ENCODE peak calls at places on chromosomes 7 and 10, in four cellular contexts. Z, C, E and A are unnamed samples.

GRCh38 chr7:92889081-92889480 is 52.7 kb upstream of the CDK6 start:
- DNase-seq in C (no peak), E (no peak), Z (no peak), A (no peak)

GRCh38 chr10:28996947-28997551 is 291.8 kb upstream of the LYZL1 start:
- DNase-seq in Z (no peak), C (no peak), E (no peak), A (no peak)

GRCh38 chr7:137091396-137091795 is 222.9 kb downstream of the CHRM2 start:
- DNase-seq in C (peak; percentile 76), E (no peak), Z (peak; percentile 29), A (no peak)

GRCh38 chr10:5252177-5253037 is 55.8 kb downstream of the AKR1C4 start:
- DNase-seq in C (peak; percentile 60), Z (no peak), E (no peak), A (no peak)

GRCh38 chr10:133544506-133544905 is 17.3 kb downstream of the CYP2E1 start:
- DNase-seq in Z (no peak), E (no peak), C (no peak), A (no peak)

GRCh38 chr7:155824195-155824915 is 12.1 kb upstream of the SHH start:
- DNase-seq in C (no peak), Z (no peak), E (no peak), A (no peak)

GRCh38 chr7:155205368-155206285 is 92.1 kb upstream of the INSIG1 start:
- DNase-seq in E (peak; percentile 100), C (peak; percentile 69), Z (no peak), A (peak; percentile 91)

GRCh38 chr10:48606530-48607355 is 1.9 kb upstream of the ARHGAP22 start:
- DNase-seq in C (no peak), E (no peak), Z (no peak), A (no peak)

GRCh38 chr7:129675521-129675920 is 64.0 kb downstream of the NRF1 start:
- DNase-seq in E (no peak), Z (no peak), C (no peak), A (no peak)

GRCh38 chr10:103281753-103282152 is 4.8 kb downstream of the INA start:
- DNase-seq in Z (peak; percentile 87), C (peak; percentile 89), E (peak; percentile 13), A (no peak)

GRCh38 chr7:106029941-106030340 is 66.9 kb downstream of the CDHR3 start:
- DNase-seq in Z (no peak), E (no peak), C (no peak), A (no peak)

GRCh38 chr10:48518926-48519730 is 85.7 kb downstream of the ARHGAP22 start:
- DNase-seq in Z (no peak), E (no peak), C (no peak), A (no peak)

GRCh38 chr10:1431229-1431628 is 306.1 kb downstream of the ADARB2 start:
- DNase-seq in Z (no peak), C (no peak), E (no peak), A (no peak)

GRCh38 chr7:44062180-44062902 is 3.0 kb downstream of the PGAM2 start:
- DNase-seq in Z (no peak), E (no peak), C (no peak), A (no peak)

GRCh38 chr7:23712368-23713284 is 2.6 kb downstream of the STK31 start:
- DNase-seq in Z (no peak), E (peak; percentile 44), C (peak; percentile 56), A (peak; percentile 67)

GRCh38 chr10:45001382-45002148 is 842 bp downstream of the ZNF22 start:
- DNase-seq in Z (no peak), C (peak; percentile 69), E (peak; percentile 50), A (no peak)

GRCh38 chr10:110151467-110151866 is 55.9 kb upstream of the MXI1 start:
- DNase-seq in Z (no peak), C (no peak), E (peak; percentile 24), A (no peak)

GRCh38 chr10:8568401-8568800 is 513.9 kb downstream of the GATA3 start:
- DNase-seq in Z (no peak), C (no peak), E (no peak), A (no peak)

GRCh38 chr10:43306899-43307298 is 40.0 kb upstream of the RASGEF1A start:
- DNase-seq in C (no peak), Z (no peak), E (no peak), A (no peak)

GRCh38 chr10:94292448-94293118 is 70.2 kb downstream of the NOC3L start:
- DNase-seq in Z (no peak), E (no peak), C (no peak), A (no peak)

GRCh38 chr7:101162551-101163280 is 2.7 kb downstream of the VGF start:
- DNase-seq in C (peak; percentile 82), E (peak; percentile 82), Z (no peak), A (no peak)

GRCh38 chr10:11026761-11027160 is 9.1 kb downstream of the CELF2 start:
- DNase-seq in Z (no peak), E (no peak), C (no peak), A (no peak)

GRCh38 chr7:127888825-127889224 is 142.4 kb downstream of the LRRC4 start:
- DNase-seq in E (no peak), C (no peak), Z (no peak), A (no peak)

GRCh38 chr7:155410436-155410835 is 47.5 kb upstream of the EN2 start:
- DNase-seq in Z (no peak), C (peak; percentile 96), E (no peak), A (no peak)

GRCh38 chr7:140509789-140510188 is 30.5 kb upstream of the MKRN1 start:
- DNase-seq in C (no peak), Z (no peak), E (no peak), A (no peak)

DNA sequence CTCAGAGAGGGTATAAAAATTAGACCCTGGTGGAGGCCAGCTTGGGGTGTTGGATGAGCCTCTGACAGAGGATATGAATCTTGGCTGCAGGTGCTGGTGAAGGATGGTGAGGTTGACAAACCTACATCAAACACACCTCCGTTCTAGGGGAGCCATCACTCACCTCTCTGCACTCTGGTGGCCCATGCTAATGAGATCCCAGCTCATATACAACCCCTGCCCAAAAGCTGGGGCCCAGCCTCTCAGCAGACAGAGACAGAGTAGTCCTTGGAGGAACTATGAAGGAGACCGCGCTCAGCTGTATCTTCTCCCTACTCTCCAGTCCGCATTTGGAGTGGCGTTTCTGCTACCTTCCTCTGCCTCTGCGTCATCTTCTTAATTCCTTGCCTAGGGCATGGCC is 83.1 kb upstream of the SORCS3 start:
- DNase-seq in E (no peak), Z (no peak), C (no peak), A (no peak)
- H3K79me2 ChIP-seq in E (no peaks in the 10 kb centered on the region), Z (no peaks in the 10 kb centered on the region), C (no peaks in the 10 kb centered on the region), A (no peaks in the 10 kb centered on the region)

DNA sequence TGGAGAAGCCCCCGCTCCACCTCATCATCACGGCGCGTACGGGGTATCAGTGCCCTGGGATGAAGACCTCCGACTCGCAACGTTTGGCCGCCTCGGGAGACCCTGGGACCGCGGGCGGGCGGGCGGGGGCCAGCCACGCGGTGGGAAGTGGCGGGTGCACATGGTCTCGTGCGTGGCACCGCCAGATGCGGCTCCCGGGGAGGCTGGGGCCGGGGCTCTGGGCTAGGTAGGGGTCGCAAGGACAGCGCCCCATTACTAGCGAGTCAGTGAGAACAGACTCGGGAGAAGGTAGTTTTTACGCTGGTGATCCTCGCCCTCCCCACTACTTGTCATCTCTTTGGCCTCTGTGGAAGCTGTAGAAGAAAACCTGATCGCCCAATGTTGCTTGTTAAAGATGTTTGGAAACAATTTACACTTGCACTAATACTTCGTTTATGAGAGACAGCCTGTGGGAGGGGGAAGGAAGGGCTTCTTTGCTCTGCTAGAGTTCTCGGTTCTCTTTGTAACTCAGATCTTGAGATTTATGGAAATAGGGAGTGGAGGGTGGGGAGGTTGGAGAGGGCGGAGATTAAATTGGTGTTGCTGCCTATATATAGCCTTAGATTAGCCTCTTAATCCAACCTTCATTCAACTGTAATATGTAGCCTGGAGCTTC is 573 bp downstream of the BZW2 start:
- DNase-seq in Z (no peak), E (no peak), C (peak; percentile 32), A (no peak)
- H3K79me2 ChIP-seq in Z (peaks cover 64% of the 10 kb centered on the region), E (peaks cover 96% of the 10 kb centered on the region), C (peaks cover 49% of the 10 kb centered on the region), A (peaks cover 90% of the 10 kb centered on the region)

DNA sequence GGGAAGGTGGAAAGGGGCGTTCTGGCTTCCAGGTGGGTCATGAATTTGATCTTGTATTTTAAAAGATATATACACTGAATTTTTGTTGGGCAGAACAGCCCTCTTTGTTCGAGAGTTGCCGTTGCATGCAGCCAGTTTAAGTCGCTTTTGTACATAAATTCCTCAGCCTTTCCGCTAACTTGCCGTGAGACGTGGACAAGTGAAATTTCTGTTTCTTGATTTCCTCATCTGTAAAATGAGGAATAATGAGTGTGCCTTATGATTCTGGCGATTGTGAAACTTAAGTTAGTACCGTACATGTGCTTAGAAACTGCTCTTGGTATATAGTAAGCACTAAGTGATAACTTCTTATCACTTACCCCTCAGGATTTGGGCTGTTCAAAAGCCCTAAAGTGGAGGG is 1.3 kb downstream of the CCNJ start:
- DNase-seq in E (no peak), Z (no peak), C (peak; percentile 18), A (no peak)
- H3K79me2 ChIP-seq in E (peaks cover 66% of the 10 kb centered on the region), Z (peaks cover 58% of the 10 kb centered on the region), C (peaks cover 35% of the 10 kb centered on the region), A (peaks cover 55% of the 10 kb centered on the region)

DNA sequence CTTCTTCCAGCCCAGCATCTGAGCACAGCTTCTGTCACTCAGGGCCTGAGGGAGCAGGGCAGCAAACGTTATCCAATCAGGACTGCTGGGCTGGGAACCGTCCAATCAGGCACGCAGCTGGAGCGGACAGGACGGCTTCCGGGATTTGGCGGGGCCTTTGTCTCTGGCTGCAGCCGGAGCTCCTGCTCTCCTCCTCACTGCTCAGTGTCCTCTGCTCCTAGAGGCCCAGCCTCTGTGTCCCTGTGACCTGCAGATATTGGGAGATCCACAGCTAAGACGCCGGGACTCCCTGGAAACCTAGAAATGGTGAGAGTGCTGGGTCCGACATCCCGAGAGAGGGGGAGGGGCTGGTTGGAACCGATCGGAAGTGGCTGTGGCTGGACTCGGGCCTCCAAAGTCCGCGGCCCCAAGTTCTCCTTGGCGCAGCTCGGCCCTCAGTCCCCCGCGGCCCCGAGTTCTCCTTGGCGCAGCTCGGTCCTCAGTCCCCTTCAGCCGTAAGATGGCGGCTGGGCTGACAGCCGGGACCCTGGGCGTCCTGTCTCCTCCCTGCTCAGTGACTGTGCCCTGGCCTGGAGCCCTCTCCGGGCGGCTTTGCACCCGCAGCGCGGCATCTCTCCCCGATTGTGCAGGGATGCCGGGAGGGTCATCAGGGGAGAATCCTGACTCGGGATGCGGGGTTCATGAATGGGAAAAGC is at the start of gene ZNF107:
- DNase-seq in Z (peak; percentile 79), E (peak; percentile 93), C (peak; percentile 98), A (peak; percentile 90)
- H3K79me2 ChIP-seq in Z (peaks cover 44% of the 10 kb centered on the region), E (peaks cover 37% of the 10 kb centered on the region), C (peaks cover 16% of the 10 kb centered on the region), A (peaks cover 43% of the 10 kb centered on the region)

GRCh38 chr10:7354330-7355047 is 56.3 kb downstream of the SFMBT2 start:
- DNase-seq in E (no peak), Z (no peak), C (no peak), A (no peak)

GRCh38 chr10:7351905-7352304 is 58.9 kb downstream of the SFMBT2 start:
- DNase-seq in Z (no peak), C (no peak), E (no peak), A (no peak)

GRCh38 chr10:7359954-7360353 is 50.9 kb downstream of the SFMBT2 start:
- DNase-seq in E (no peak), C (no peak), Z (no peak), A (no peak)

GRCh38 chr10:7362451-7362850 is 48.4 kb downstream of the SFMBT2 start:
- DNase-seq in C (no peak), E (no peak), Z (no peak), A (no peak)

DNA sequence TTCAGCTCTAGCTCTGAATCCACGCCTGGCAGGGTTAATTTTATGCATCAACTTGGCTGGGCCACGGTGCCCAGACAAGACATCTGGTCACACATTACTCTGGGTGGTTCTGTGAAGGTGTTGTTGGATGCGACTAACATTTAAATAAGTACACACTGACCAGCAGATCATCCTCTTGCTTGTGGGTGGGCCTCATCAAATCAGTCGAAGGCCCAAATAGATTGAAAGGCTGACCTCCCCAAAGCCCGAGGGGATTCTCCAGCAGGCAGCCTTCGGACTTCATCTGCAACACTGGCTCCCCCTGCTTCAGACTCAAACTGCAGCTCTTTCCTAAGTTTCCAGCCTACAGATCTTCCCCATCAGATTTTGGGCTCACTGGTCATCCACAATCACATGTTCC is 53.6 kb downstream of the SFMBT2 start:
- DNase-seq in Z (no peak), C (no peak), E (no peak), A (no peak)
- H3K79me2 ChIP-seq in Z (peaks cover 10% of the 10 kb centered on the region), C (no peaks in the 10 kb centered on the region), E (peaks cover 46% of the 10 kb centered on the region), A (no peaks in the 10 kb centered on the region)

GRCh38 chr10:87862644-87863101 is 660 bp downstream of the KLLN start:
- DNase-seq in C (peak; percentile 73), Z (no peak), E (peak; percentile 22), A (no peak)
- H3K79me2 ChIP-seq in C (peaks cover 25% of the 10 kb centered on the region), Z (peaks cover 36% of the 10 kb centered on the region), E (peaks cover 41% of the 10 kb centered on the region), A (peaks cover 42% of the 10 kb centered on the region)